ENCODE peak calls at places on chromosomes 6 and 20, in five cellular contexts. Y is CD4-positive, alpha-beta T cell; K is activated CD8-positive, alpha-beta T cell treated with anti-CD3 and anti-CD28 coated beads for 36 hours; B is progenitor cell of endocrine pancreas; W is Calu3. O is an unnamed sample.

GRCh38 chr6:31122803-31123706 is 2.8 kb upstream of the CDSN start:
- DNase-seq in Y (no peak), K (no peak), B (no peak), W (peak; percentile 99), O (no peak)

GRCh38 chr20:24141111-24141510 is 152.5 kb upstream of the GGTLC1 start:
- DNase-seq in Y (no peak), K (no peak), B (no peak), W (no peak), O (no peak)

GRCh38 chr6:158415666-158416065 is 103.4 kb downstream of the TULP4 start:
- DNase-seq in Y (no peak), K (no peak), B (no peak), W (no peak), O (no peak)

GRCh38 chr6:30684386-30685156 is 1.9 kb downstream of the PPP1R18 start:
- DNase-seq in Y (peak; percentile 60), K (peak; percentile 83), B (no peak), W (no peak), O (no peak)

GRCh38 chr6:6591778-6592388 is 3.4 kb downstream of the LY86 start:
- DNase-seq in Y (no peak), K (no peak), B (no peak), W (no peak), O (no peak)

GRCh38 chr6:90928051-90928450 is 341.2 kb upstream of the MAP3K7 start:
- DNase-seq in Y (no peak), K (no peak), B (no peak), W (no peak), O (no peak)

GRCh38 chr6:142569676-142570075 is 267.9 kb downstream of the ADGRG6 start:
- DNase-seq in Y (no peak), K (no peak), B (no peak), W (no peak), O (no peak)

GRCh38 chr6:26003102-26003694 is 40.6 kb downstream of the TRIM38 start:
- DNase-seq in Y (peak; percentile 42), K (peak; percentile 63), B (peak; percentile 46), W (peak; percentile 80), O (no peak)

GRCh38 chr6:133436652-133437051 is 195.5 kb downstream of the EYA4 start:
- DNase-seq in Y (no peak), K (no peak), B (no peak), W (no peak), O (no peak)

GRCh38 chr6:327538-328183 is 35.4 kb downstream of the DUSP22 start:
- DNase-seq in Y (no peak), K (no peak), B (no peak), W (no peak), O (peak; percentile 10)

GRCh38 chr6:20789162-20789561 is 254.9 kb downstream of the CDKAL1 start:
- DNase-seq in Y (no peak), K (no peak), B (no peak), W (no peak), O (no peak)

GRCh38 chr20:63121749-63122405 is 94.1 kb downstream of the YTHDF1 start:
- DNase-seq in Y (no peak), K (no peak), B (no peak), W (no peak), O (no peak)

GRCh38 chr6:168550326-168550725 is 109.3 kb downstream of the SMOC2 start:
- DNase-seq in Y (no peak), K (no peak), B (no peak), W (no peak), O (no peak)

GRCh38 chr6:111604259-111605099 is 1.2 kb downstream of the TRAF3IP2 start:
- DNase-seq in Y (no peak), K (no peak), B (no peak), W (peak; percentile 35), O (no peak)

GRCh38 chr20:12287575-12287974 is 369.9 kb downstream of the BTBD3 start:
- DNase-seq in Y (no peak), K (no peak), B (no peak), W (peak; percentile 43), O (no peak)

GRCh38 chr6:33213166-33213988 is 5.1 kb downstream of the RING1 start:
- DNase-seq in Y (peak; percentile 15), K (peak; percentile 54), B (no peak), W (peak; percentile 26), O (no peak)

GRCh38 chr6:41375598-41376151 is 40.3 kb downstream of the NCR2 start:
- DNase-seq in Y (no peak), K (no peak), B (no peak), W (no peak), O (no peak)

GRCh38 chr6:166769648-166770047 is 142.6 kb upstream of the RPS6KA2 start:
- DNase-seq in Y (no peak), K (no peak), B (no peak), W (no peak), O (no peak)

GRCh38 chr6:166768761-166769160 is 141.7 kb upstream of the RPS6KA2 start:
- DNase-seq in Y (no peak), K (no peak), B (no peak), W (no peak), O (no peak)

GRCh38 chr6:166772518-166772917 is 145.5 kb upstream of the RPS6KA2 start:
- DNase-seq in Y (no peak), K (peak; percentile 21), B (no peak), W (peak; percentile 26), O (no peak)

GRCh38 chr6:166771701-166772100 is 144.7 kb upstream of the RPS6KA2 start:
- DNase-seq in Y (no peak), K (no peak), B (no peak), W (no peak), O (no peak)

DNA sequence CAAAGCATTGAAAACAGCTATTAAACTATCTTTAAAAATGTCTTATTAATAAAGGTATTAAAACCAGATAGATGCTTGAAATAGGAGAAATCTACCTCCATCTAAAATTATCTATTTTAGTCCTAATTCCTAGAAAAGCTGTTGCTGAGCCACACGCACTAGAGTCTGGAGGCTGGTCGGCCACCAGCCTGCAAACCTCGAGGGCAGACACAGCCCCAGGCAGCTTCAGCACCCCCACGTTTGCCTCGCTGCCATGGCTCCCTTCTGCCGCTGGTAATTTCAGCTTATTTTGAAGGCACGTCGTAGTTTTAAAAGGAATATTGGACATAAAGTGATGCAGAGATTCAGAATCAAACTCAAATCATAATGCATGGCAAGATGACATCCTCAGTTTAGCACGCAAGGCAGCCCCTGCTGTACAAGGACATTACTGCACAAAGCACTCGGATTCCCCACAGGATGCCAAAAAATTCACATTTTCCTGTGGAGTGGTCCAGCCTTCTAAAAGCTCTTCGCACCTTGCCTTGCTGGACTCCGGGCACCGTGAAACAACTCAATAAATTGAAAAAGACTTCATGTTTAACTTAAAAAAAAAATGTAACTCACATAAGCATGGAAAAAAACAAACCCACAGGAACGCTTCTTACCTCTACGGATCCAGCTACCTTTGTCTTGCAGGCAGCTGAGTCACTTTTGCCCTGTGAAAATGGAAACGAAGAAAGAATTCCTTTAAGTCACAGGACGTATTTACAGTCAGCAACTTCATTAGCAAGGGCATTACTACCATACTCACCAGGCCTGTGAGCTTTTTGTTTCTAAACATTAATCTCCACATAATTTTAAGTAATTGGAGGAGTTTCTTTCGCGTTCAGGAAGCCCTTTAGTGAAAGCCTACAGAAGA is 143.4 kb upstream of the RPS6KA2 start:
- DNase-seq in Y (no peak), K (no peak), B (no peak), W (no peak), O (no peak)
- TF ChIP-seq CTCF in Y (no peak), K (no peak), B (peak; percentile 35), W (no peak), O (no peak)

GRCh38 chr6:170575250-170575649 is 9.2 kb downstream of the PDCD2 start:
- DNase-seq in Y (no peak), K (peak; percentile 16), B (no peak), W (no peak), O (no peak)
- TF ChIP-seq CTCF in Y (no peak), K (no peak), B (no peak), W (no peak), O (no peak)

DNA sequence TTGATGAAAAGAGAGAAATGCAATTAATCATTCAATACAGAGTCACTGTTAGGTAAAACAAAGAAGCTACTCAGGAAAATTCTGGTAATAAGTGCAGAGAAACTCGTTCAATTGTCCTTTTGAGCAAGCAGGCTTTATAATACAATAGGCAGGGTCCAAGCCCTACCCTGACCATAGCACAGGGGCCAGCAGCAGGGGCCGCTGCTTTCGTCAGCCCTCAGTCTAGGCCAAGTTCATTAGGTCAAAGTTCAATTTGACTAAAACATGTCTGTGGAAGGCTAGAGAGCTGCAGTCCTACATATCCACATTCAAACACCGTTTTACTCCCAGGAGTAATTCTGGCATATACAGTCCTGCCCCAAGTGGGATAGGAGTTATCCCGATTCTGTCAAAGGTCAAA is 94.6 kb downstream of the BCAS1 start:
- DNase-seq in Y (no peak), K (no peak), B (no peak), W (no peak), O (no peak)
- TF ChIP-seq CTCF in Y (no peak), K (no peak), B (no peak), W (no peak), O (no peak)

DNA sequence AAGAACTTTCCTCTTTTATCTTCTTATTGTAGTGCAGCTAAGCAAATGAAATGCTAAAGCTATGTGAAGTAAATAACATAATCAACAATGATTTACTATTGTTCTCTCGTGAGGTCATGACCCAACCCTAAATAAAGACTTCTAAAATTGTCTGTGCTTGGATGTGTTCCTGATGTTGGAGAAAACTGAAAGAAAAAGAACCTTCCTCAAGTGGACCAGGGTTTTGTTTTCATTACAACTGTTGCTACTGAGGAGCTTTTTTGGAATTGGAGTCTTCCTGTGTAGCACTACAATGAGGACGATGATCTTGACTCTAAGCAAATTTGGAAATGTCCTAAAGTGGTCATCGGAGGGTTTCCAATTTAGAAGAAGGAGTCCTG is 59.7 kb upstream of the SUPT3H start:
- DNase-seq in Y (no peak), K (no peak), B (no peak), W (no peak), O (no peak)
- TF ChIP-seq CTCF in Y (no peak), K (no peak), B (no peak), W (no peak), O (no peak)

GRCh38 chr20:32035398-32035852 is 16.6 kb upstream of the HCK start:
- DNase-seq in Y (no peak), K (no peak), B (no peak), W (no peak), O (no peak)
- TF ChIP-seq CTCF in Y (no peak), K (no peak), B (no peak), W (no peak), O (no peak)

DNA sequence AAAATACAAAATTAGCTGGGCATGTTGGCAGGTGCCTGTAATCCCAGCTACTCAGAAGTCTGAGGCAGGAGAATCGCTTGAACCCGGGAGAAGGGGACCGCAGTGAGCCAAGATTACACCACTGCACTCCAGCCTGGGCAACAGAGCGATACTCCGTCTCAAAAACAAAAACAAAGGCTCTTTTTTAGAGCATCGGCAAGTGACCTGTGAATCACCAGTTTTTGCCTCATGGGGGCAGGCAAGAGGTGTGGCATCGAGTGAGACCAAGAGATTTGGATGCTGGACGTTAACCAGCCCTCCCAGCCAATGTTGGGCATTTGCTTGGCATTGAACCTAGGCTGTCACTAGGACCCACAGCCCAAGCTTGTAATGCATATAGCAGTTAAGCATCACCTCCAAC is 14.6 kb upstream of the CDK5RAP1 start:
- DNase-seq in Y (no peak), K (peak; percentile 24), B (no peak), W (peak; percentile 65), O (no peak)
- TF ChIP-seq CTCF in Y (peak; percentile 12), K (peak; percentile 37), B (peak; percentile 60), W (peak; percentile 71), O (no peak)

GRCh38 chr20:20593447-20594170 is 118.8 kb downstream of the RALGAPA2 start:
- DNase-seq in Y (no peak), K (peak; percentile 38), B (no peak), W (no peak), O (no peak)
- TF ChIP-seq CTCF in Y (peak; percentile 2), K (peak; percentile 74), B (peak; percentile 45), W (no peak), O (no peak)

O was measured in activated B cell treated with CpG ODN at 0.5 μM for 24 hours.